ENCODE peak calls at places on chromosomes 2 and 18, in four cellular contexts. D is stomach, W is nephron progenitor cell, S is H4. F is an unnamed sample.

GRCh38 chr18:31497711-31498449 is at the start of gene DSG2:
- DNase-seq in D (peak; percentile 86), S (peak; percentile 36), W (peak; percentile 81), F (peak; percentile 72)

GRCh38 chr2:129201636-129202035 is 777.8 kb upstream of the RAB6C start:
- DNase-seq in D (no peak), W (no peak), S (no peak), F (no peak)

GRCh38 chr2:150470435-150470834 is 17.0 kb downstream of the RND3 start:
- DNase-seq in S (no peak), W (no peak), D (no peak), F (no peak)

GRCh38 chr2:98013407-98014042 is 17.8 kb upstream of the TMEM131 start:
- DNase-seq in W (no peak), S (peak; percentile 40), D (no peak), F (no peak)

GRCh38 chr2:221372156-221372870 is 199.8 kb downstream of the EPHA4 start:
- DNase-seq in S (no peak), D (no peak), W (peak; percentile 15), F (no peak)

GRCh38 chr2:63861220-63861822 is 19.6 kb downstream of the UGP2 start:
- DNase-seq in W (peak; percentile 33), S (peak; percentile 19), D (peak; percentile 60), F (peak; percentile 62)

GRCh38 chr2:112812318-112813042 is 24.1 kb downstream of the IL1B start:
- DNase-seq in W (no peak), D (no peak), S (peak; percentile 58), F (no peak)

GRCh38 chr2:176879596-176879995 is 333.0 kb upstream of the HNRNPA3 start:
- DNase-seq in D (no peak), W (peak; percentile 12), S (no peak), F (no peak)

GRCh38 chr2:61763605-61764034 is 90.2 kb downstream of the FAM161A start:
- DNase-seq in D (peak; percentile 79), W (peak; percentile 71), S (peak; percentile 80), F (peak; percentile 85)

GRCh38 chr2:199956062-199956380 is 639 bp downstream of the MAIP1 start:
- DNase-seq in S (no peak), W (no peak), D (no peak), F (no peak)

GRCh38 chr2:14633451-14634211 is 1.1 kb downstream of the LRATD1 start:
- DNase-seq in S (no peak), D (no peak), W (peak; percentile 31), F (no peak)

GRCh38 chr2:105407946-105408743 is 9.3 kb upstream of the FHL2 start:
- DNase-seq in D (no peak), S (no peak), W (no peak), F (no peak)

GRCh38 chr2:152647417-152648010 is 69.7 kb downstream of the PRPF40A start:
- DNase-seq in S (no peak), W (no peak), D (peak; percentile 81), F (peak; percentile 21)

GRCh38 chr18:23226930-23227728 is 91.8 kb downstream of the CABLES1 start:
- DNase-seq in W (no peak), D (no peak), S (peak; percentile 89), F (peak; percentile 23)

GRCh38 chr2:136510244-136510643 is 255.1 kb upstream of the THSD7B start:
- DNase-seq in W (no peak), D (no peak), S (no peak), F (no peak)

GRCh38 chr18:51757525-51757924 is 560.0 kb upstream of the MEX3C start:
- DNase-seq in D (no peak), S (no peak), W (no peak), F (no peak)

GRCh38 chr18:199768-200167 is 41.4 kb downstream of the USP14 start:
- DNase-seq in D (no peak), S (no peak), W (no peak), F (no peak)

GRCh38 chr18:70423988-70424387 is 135.1 kb downstream of the SOCS6 start:
- DNase-seq in D (peak; percentile 55), S (no peak), W (no peak), F (peak; percentile 53)

GRCh38 chr18:53753616-53754015 is 470.9 kb downstream of the MBD2 start:
- DNase-seq in S (no peak), W (no peak), D (no peak), F (no peak)

GRCh38 chr2:41907716-41908328 is 140.0 kb upstream of the PKDCC start:
- DNase-seq in D (no peak), S (no peak), W (no peak), F (no peak)

GRCh38 chr2:65710779-65711295 is 278.4 kb upstream of the SPRED2 start:
- DNase-seq in W (no peak), D (peak; percentile 28), S (peak; percentile 21), F (no peak)

GRCh38 chr18:62420151-62420512 is 95.0 kb downstream of the TNFRSF11A start:
- DNase-seq in S (peak; percentile 53), W (no peak), D (no peak), F (peak; percentile 83)

GRCh38 chr2:143258126-143258892 is 129.1 kb downstream of the ARHGAP15 start:
- DNase-seq in D (no peak), S (no peak), W (no peak), F (no peak)

GRCh38 chr18:69817335-69817935 is 130.2 kb downstream of the CD226 start:
- DNase-seq in W (no peak), S (peak; percentile 78), D (no peak), F (no peak)

GRCh38 chr2:158688722-158689121 is 106.4 kb upstream of the DAPL1 start:
- DNase-seq in D (no peak), S (no peak), W (no peak), F (no peak)

GRCh38 chr2:59885536-59885935 is 667.9 kb downstream of the BCL11A start:
- DNase-seq in D (no peak), W (no peak), S (peak; percentile 32), F (no peak)

GRCh38 chr2:72572501-72572900 is 253.3 kb downstream of the EXOC6B start:
- DNase-seq in S (no peak), W (no peak), D (no peak), F (no peak)

GRCh38 chr2:216339456-216340279 is 32.6 kb downstream of the MARCHF4 start:
- DNase-seq in D (no peak), S (peak; percentile 66), W (peak; percentile 36), F (peak; percentile 15)

GRCh38 chr2:3784731-3785130 is 81.4 kb downstream of the DCDC2C start:
- DNase-seq in W (no peak), S (no peak), D (no peak), F (no peak)

GRCh38 chr18:2513616-2514015 is 57.7 kb downstream of the METTL4 start:
- DNase-seq in D (no peak), W (no peak), S (peak; percentile 55), F (no peak)

GRCh38 chr2:178280261-178280852 is 86.0 kb downstream of the OSBPL6 start:
- DNase-seq in W (peak; percentile 15), S (no peak), D (no peak), F (peak; percentile 49)

GRCh38 chr2:85878719-85879390 is 9.9 kb downstream of the ST3GAL5 start:
- DNase-seq in D (no peak), S (no peak), W (no peak), F (no peak)

GRCh38 chr2:120929829-120930228 is 194.2 kb downstream of the GLI2 start:
- DNase-seq in W (no peak), S (no peak), D (no peak), F (no peak)

GRCh38 chr2:176817061-176817565 is 395.5 kb upstream of the HNRNPA3 start:
- DNase-seq in D (no peak), W (peak; percentile 18), S (no peak), F (no peak)

GRCh38 chr2:84888401-84889276 is 7.8 kb upstream of the TRABD2A start:
- DNase-seq in S (peak; percentile 76), W (no peak), D (no peak), F (peak; percentile 38)